ENCODE peak calls at places on chromosomes 12 and 14, in five cellular contexts. S, D, N, J and X are unnamed samples.

GRCh38 chr14:102316048-102316745 is 3.3 kb upstream of the ZNF839 start:
- DNase-seq in N (peak; percentile 74), D (no peak), J (peak; percentile 38), S (peak; percentile 83), X (peak; percentile 34)

GRCh38 chr12:2548095-2548494 is 246.7 kb upstream of the FKBP4 start:
- DNase-seq in S (no peak), N (no peak), D (no peak), J (no peak), X (no peak)

GRCh38 chr12:84131076-84131475 is 781.5 kb downstream of the SLC6A15 start:
- DNase-seq in S (peak; percentile 51), D (no peak), J (no peak), N (peak; percentile 14), X (no peak)

GRCh38 chr12:95480230-95480629 is 6.3 kb downstream of the METAP2 start:
- DNase-seq in N (no peak), J (no peak), D (no peak), S (peak; percentile 47), X (no peak)

GRCh38 chr14:100308112-100308792 is 2.0 kb upstream of the SLC25A29 start:
- DNase-seq in J (no peak), N (peak; percentile 43), S (no peak), D (no peak), X (no peak)

GRCh38 chr12:109914461-109914860 is 14.4 kb downstream of the TCHP start:
- DNase-seq in D (no peak), N (no peak), S (no peak), J (no peak), X (no peak)

GRCh38 chr12:45575823-45576448 is 153.6 kb upstream of the ARID2 start:
- DNase-seq in N (no peak), D (no peak), J (no peak), S (peak; percentile 23), X (peak; percentile 5)

GRCh38 chr12:132918680-132919079 is 31.3 kb upstream of the CHFR start:
- DNase-seq in D (no peak), S (no peak), J (no peak), N (no peak), X (no peak)

GRCh38 chr14:96086574-96087077 is 47.5 kb downstream of the C14orf132 start:
- DNase-seq in S (peak; percentile 25), J (no peak), D (no peak), N (no peak), X (no peak)

GRCh38 chr12:79420146-79420618 is 270.6 kb downstream of the PAWR start:
- DNase-seq in N (peak; percentile 82), J (no peak), S (peak; percentile 95), D (no peak), X (peak; percentile 14)

GRCh38 chr12:113142173-113142885 is 6.8 kb upstream of the RASAL1 start:
- DNase-seq in S (no peak), N (no peak), J (no peak), D (peak; percentile 79), X (no peak)

GRCh38 chr12:47962198-47962597 is 1.2 kb upstream of the TMEM106C start:
- DNase-seq in J (no peak), N (no peak), D (peak; percentile 37), S (no peak), X (no peak)

GRCh38 chr12:57467915-57468314 is 8.3 kb downstream of the GLI1 start:
- DNase-seq in S (no peak), D (no peak), J (no peak), N (no peak), X (no peak)

GRCh38 chr12:80151131-80151530 is 51.8 kb downstream of the OTOGL start:
- DNase-seq in D (no peak), J (no peak), S (no peak), N (no peak), X (no peak)

GRCh38 chr14:93971635-93972027 is 4.7 kb downstream of the ASB2 start:
- DNase-seq in N (no peak), J (no peak), D (no peak), S (no peak), X (peak; percentile 36)

GRCh38 chr12:43336962-43337555 is 214.9 kb downstream of the ADAMTS20 start:
- DNase-seq in J (no peak), D (no peak), N (peak; percentile 21), S (peak; percentile 79), X (peak; percentile 7)

GRCh38 chr12:6277982-6278438 is 32.5 kb upstream of the PLEKHG6 start:
- DNase-seq in J (no peak), S (no peak), N (peak; percentile 38), D (peak; percentile 75), X (no peak)

GRCh38 chr12:131912526-131913274 is 16.4 kb upstream of the PUS1 start:
- DNase-seq in N (peak; percentile 82), D (no peak), J (peak; percentile 88), S (peak; percentile 79), X (no peak)

GRCh38 chr12:30997685-30998440 is 71.3 kb downstream of the TSPAN11 start:
- DNase-seq in D (peak; percentile 12), J (no peak), S (no peak), N (no peak), X (no peak)

GRCh38 chr14:105497671-105498429 is 6.8 kb downstream of the TEDC1 start:
- DNase-seq in J (no peak), D (peak; percentile 42), N (no peak), S (no peak), X (no peak)

GRCh38 chr12:31890295-31891285 is 68.6 kb upstream of the RESF1 start:
- DNase-seq in S (no peak), N (no peak), D (no peak), J (no peak), X (peak; percentile 64)

GRCh38 chr12:13171921-13172859 is 24.3 kb upstream of the EMP1 start:
- DNase-seq in S (peak; percentile 50), N (peak; percentile 74), J (no peak), D (no peak), X (no peak)

GRCh38 chr12:52091869-52092268 is 12.4 kb downstream of the SMIM41 start:
- DNase-seq in S (no peak), J (no peak), N (no peak), D (no peak), X (no peak)

GRCh38 chr14:70239802-70240201 is 51.1 kb upstream of the SLC8A3 start:
- DNase-seq in J (no peak), N (no peak), S (no peak), D (no peak), X (no peak)
- H3K4me3 ChIP-seq in J (no peak overlapping the region), N (no peak overlapping the region), S (no peak overlapping the region), D (no peak overlapping the region), X (no peak overlapping the region)

GRCh38 chr14:35807131-35807961 is 1.7 kb downstream of the RALGAPA1 start:
- DNase-seq in J (no peak), S (peak; percentile 6), N (no peak), D (no peak), X (no peak)
- H3K4me3 ChIP-seq in J (peak overlapping the region; percentile 78), S (no peak overlapping the region), N (peak overlapping the region; percentile 84), D (no peak overlapping the region), X (peak overlapping the region; percentile 73)

DNA sequence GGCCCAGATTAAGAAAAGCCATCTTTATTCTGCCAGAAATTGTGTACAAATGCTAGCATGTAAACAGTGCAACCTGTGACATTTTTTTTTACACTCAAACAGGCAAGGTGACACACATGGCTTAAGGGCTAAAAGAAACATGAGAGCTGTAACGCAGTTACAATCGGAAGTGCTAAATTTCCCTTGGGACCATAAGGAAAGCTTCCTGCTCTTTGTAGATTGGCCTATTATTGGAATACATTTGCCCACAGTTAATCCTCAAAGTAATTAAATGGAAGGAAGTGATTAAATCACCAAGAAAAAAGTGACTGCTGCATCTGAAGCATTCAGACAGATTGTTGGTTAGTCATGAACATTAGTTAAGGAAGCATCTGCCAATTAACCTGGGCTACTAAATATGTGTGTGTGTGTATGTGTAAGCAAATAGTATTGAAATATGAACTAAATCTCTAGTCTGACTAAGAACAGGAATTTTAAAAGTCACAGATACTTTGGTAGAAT is 356.7 kb upstream of the ATP2B1 start:
- DNase-seq in S (peak; percentile 20), J (no peak), N (no peak), D (no peak), X (no peak)
- H3K4me3 ChIP-seq in S (no peak overlapping the region), J (no peak overlapping the region), N (no peak overlapping the region), D (no peak overlapping the region), X (no peak overlapping the region)

GRCh38 chr14:71554959-71555612 is 377.1 kb upstream of the RGS6 start:
- DNase-seq in N (no peak), D (no peak), S (no peak), J (no peak), X (peak; percentile 28)

GRCh38 chr14:71554323-71554722 is 377.9 kb upstream of the RGS6 start:
- DNase-seq in N (no peak), S (no peak), D (no peak), J (no peak), X (peak; percentile 51)

GRCh38 chr14:71555654-71556559 is 376.3 kb upstream of the RGS6 start:
- DNase-seq in J (no peak), N (no peak), D (no peak), S (peak; percentile 74), X (peak; percentile 93)

GRCh38 chr14:71552809-71553208 is 379.4 kb upstream of the RGS6 start:
- DNase-seq in S (no peak), J (no peak), D (no peak), N (no peak), X (no peak)

GRCh38 chr14:71553779-71554178 is 378.4 kb upstream of the RGS6 start:
- DNase-seq in S (no peak), N (no peak), J (no peak), D (no peak), X (no peak)
- H3K4me3 ChIP-seq in S (no peak overlapping the region), N (no peak overlapping the region), J (no peak overlapping the region), D (no peak overlapping the region), X (peak overlapping the region; percentile 31)